ENCODE peak calls at places on chromosome 6, in nine cellular contexts. C is GM12892, X is A549, W is Peyer's patch, S is IMR-90, Q is GM12891, G is HCT116, A is stomach, I is NB4. L is an unnamed sample.

GRCh38 chr6:23533311-23533710 is 592.7 kb upstream of the NRSN1 start:
- DNase-seq in C (no peak), X (no peak), W (no peak), S (no peak), Q (no peak), G (no peak), A (no peak), I (no peak), L (no peak)

GRCh38 chr6:117616971-117617765 is 14.9 kb upstream of the GOPC start:
- DNase-seq in C (no peak), X (no peak), W (no peak), S (no peak), Q (no peak), G (no peak), A (no peak), I (no peak), L (no peak)

GRCh38 chr6:165574220-165574619 is 88.8 kb downstream of the PDE10A start:
- DNase-seq in C (no peak), X (no peak), W (no peak), S (no peak), Q (no peak), G (no peak), A (no peak), I (no peak), L (no peak)

GRCh38 chr6:79224005-79224404 is 10.5 kb downstream of the HMGN3 start:
- DNase-seq in C (no peak), X (no peak), W (no peak), S (no peak), Q (no peak), G (no peak), A (no peak), I (no peak), L (no peak)

GRCh38 chr6:80523029-80523428 is 416.6 kb downstream of the BCKDHB start:
- DNase-seq in C (no peak), X (no peak), W (no peak), S (no peak), Q (no peak), G (no peak), A (no peak), I (no peak), L (no peak)

GRCh38 chr6:85362652-85363310 is 87.1 kb upstream of the NT5E start:
- DNase-seq in C (no peak), X (no peak), W (no peak), S (peak), Q (no peak), G (no peak), A (no peak), I (no peak), L (no peak)

GRCh38 chr6:56821005-56821432 is 133.9 kb upstream of the BEND6 start:
- DNase-seq in C (no peak), X (no peak), W (no peak), S (no peak), Q (no peak), G (no peak), A (no peak), I (no peak), L (no peak)

GRCh38 chr6:26553739-26554668 is 15.8 kb downstream of the HMGN4 start:
- DNase-seq in C (no peak), X (no peak), W (peak), S (peak), Q (no peak), G (peak), A (peak), I (peak), L (peak)

GRCh38 chr6:73739097-73739496 is 43.1 kb downstream of the CD109 start:
- DNase-seq in C (no peak), X (peak), W (no peak), S (peak), Q (no peak), G (peak), A (no peak), I (peak), L (no peak)

GRCh38 chr6:48825501-48826317 is 637.3 kb downstream of the MMUT start:
- DNase-seq in C (no peak), X (no peak), W (no peak), S (peak), Q (no peak), G (no peak), A (no peak), I (no peak), L (no peak)

GRCh38 chr6:148426317-148426977 is 83.8 kb downstream of the SASH1 start:
- DNase-seq in C (no peak), X (no peak), W (no peak), S (no peak), Q (no peak), G (no peak), A (no peak), I (no peak), L (no peak)

GRCh38 chr6:43986177-43986825 is 141.0 kb downstream of the MRPL14 start:
- DNase-seq in C (no peak), X (no peak), W (no peak), S (no peak), Q (no peak), G (no peak), A (no peak), I (no peak), L (peak)

GRCh38 chr6:77462359-77463307 is 658 bp downstream of the HTR1B start:
- DNase-seq in C (no peak), X (no peak), W (no peak), S (no peak), Q (no peak), G (no peak), A (peak), I (no peak), L (no peak)

GRCh38 chr6:112233864-112234263 is 20.5 kb downstream of the LAMA4 start:
- DNase-seq in C (no peak), X (no peak), W (no peak), S (peak), Q (no peak), G (no peak), A (no peak), I (no peak), L (no peak)

GRCh38 chr6:113560908-113561307 is 296.2 kb upstream of the MARCKS start:
- DNase-seq in C (no peak), X (no peak), W (no peak), S (peak), Q (no peak), G (peak), A (no peak), I (no peak), L (no peak)

GRCh38 chr6:113562248-113562647 is 294.9 kb upstream of the MARCKS start:
- DNase-seq in C (no peak), X (no peak), W (no peak), S (no peak), Q (no peak), G (no peak), A (no peak), I (no peak), L (no peak)

GRCh38 chr6:113560376-113560775 is 296.8 kb upstream of the MARCKS start:
- DNase-seq in C (no peak), X (no peak), W (no peak), S (no peak), Q (no peak), G (no peak), A (no peak), I (no peak), L (no peak)

GRCh38 chr6:113565306-113565705 is 291.8 kb upstream of the MARCKS start:
- DNase-seq in C (no peak), X (no peak), W (no peak), S (peak), Q (no peak), G (no peak), A (no peak), I (no peak), L (no peak)

GRCh38 chr6:113564401-113565161 is 292.6 kb upstream of the MARCKS start:
- DNase-seq in C (no peak), X (no peak), W (peak), S (peak), Q (no peak), G (no peak), A (peak), I (peak), L (peak)
- TF ChIP-seq POLR2A in C (no peak), X (no peak), W (no peak), S (no peak), Q (no peak), G (no peak), A (no peak), I (no peak), L (no peak)

DNA sequence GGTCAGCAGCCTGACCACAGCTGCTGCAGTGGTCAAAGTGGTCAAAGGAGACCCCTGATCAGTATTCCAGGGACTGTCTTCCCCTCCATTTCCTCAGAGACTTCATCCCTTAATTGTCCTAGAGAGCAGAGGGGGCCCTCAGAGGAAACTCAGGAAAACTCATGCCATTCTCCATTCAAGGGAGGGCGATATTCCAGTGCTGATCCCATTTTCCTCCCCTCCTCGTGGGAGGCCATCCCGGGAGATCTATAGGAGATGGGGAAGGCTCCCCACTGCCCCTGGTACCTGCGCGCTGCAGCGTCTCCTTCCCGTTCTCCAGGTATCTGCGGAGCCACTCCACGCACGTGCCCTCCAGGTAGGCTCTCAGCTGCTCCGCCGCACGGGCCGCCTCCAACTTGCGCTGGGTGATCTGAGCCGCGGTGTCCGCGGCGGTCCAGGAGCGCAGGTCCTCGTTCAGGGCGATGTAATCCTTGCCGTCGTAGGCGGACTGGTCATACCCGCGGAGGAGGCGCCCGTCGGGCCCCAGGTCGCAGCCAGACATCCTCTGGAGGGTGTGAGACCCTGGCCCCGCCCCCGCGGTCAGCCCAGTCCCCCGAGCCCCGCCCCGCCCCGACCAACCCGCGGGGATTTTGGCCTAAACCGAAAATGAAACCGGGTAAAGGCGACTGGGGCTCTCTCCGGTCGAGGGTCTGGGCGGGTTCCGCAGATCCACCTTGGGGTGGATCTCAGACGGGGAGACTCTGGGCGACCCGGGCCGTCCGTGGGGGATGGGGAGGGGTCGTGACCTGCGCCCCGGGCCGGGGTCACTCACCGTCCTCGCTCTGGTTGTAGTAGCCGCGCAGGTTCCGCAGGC is 878 bp downstream of the HLA-C start:
- DNase-seq in C (peak), X (no peak), W (peak), S (peak), Q (peak), G (no peak), A (peak), I (peak), L (peak)
- TF ChIP-seq POLR2A in C (peak), X (no peak), W (no peak), S (no peak), Q (no peak), G (no peak), A (no peak), I (no peak), L (no peak)

DNA sequence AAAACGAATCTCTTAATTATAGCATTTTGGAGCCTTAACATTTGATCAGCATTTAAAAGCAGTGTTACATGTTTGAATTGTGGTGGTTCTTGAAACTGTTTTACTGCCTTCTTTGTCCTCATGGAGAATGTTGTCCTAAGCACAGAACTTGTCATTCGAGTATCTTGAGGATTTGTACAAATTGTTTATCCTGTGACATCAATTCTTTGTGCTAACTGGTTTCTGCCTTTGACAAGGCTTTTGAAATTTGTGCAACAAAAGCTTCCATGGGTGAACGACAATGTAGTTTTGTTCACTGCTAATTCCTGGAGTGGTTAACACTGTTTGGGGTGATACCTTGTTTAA is 130.8 kb downstream of the SCAF8 start:
- DNase-seq in C (no peak), X (no peak), W (no peak), S (no peak), Q (no peak), G (no peak), A (no peak), I (no peak), L (no peak)
- TF ChIP-seq POLR2A in C (no peak), X (no peak), W (no peak), S (no peak), Q (no peak), G (no peak), A (no peak), I (no peak), L (no peak)

DNA sequence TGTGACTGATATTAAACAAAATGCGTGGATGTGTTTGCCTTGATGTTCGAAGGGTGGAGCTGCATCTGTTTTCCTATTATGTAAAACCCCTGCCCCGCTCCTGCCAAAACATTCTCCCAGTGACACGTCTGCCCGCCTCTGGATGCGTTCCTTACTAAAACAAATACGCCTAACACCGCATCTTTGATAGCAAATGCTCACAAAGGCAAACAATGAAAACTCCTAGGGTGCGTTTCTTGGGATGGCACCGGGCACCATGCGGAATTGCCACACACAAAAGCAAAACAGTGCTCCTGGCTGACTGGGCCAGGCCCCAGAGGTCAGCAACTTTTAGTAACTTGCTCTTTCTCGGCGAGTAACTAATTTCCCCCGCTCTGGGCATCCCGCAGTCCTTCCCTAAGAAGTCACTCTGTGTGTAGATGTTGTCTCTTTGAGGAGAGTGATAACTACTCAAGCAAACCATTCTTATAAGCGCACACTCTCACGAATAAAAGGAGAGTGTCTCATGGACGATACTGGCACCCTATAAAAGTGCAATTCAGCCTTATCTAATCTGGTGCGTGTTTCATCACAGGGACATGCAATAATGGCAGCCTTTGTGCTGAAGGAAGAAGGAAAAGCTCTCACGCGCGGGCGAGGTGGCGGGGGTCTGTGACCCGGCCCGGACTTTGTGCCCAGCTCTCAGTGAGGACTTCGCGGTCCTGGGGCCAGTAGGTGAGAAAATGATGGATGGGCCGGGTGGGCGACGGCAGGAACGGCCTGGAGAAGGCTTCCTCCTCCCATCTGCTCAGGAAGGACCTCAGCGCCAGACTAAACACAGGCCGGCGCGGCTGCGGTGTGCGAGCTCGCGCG is 8.7 kb upstream of the FOXC1 start:
- DNase-seq in C (no peak), X (no peak), W (peak), S (no peak), Q (no peak), G (no peak), A (no peak), I (no peak), L (no peak)
- TF ChIP-seq POLR2A in C (no peak), X (no peak), W (no peak), S (no peak), Q (no peak), G (no peak), A (no peak), I (no peak), L (no peak)

GRCh38 chr6:109686566-109686965 is 4.4 kb downstream of the AK9 start:
- DNase-seq in C (no peak), X (no peak), W (no peak), S (peak), Q (no peak), G (no peak), A (no peak), I (no peak), L (no peak)

GRCh38 chr6:109690373-109690739 is 646 bp downstream of the AK9 start:
- DNase-seq in C (peak), X (peak), W (peak), S (no peak), Q (peak), G (no peak), A (peak), I (peak), L (peak)

GRCh38 chr6:109687271-109687721 is 3.7 kb downstream of the AK9 start:
- DNase-seq in C (no peak), X (no peak), W (no peak), S (peak), Q (no peak), G (no peak), A (no peak), I (peak), L (no peak)

GRCh38 chr6:109693128-109693527 is 2.0 kb downstream of the FIG4 start:
- DNase-seq in C (no peak), X (no peak), W (no peak), S (no peak), Q (no peak), G (no peak), A (no peak), I (peak), L (no peak)

GRCh38 chr6:109690740-109691687 is at the start of the genes AK9 and FIG4:
- DNase-seq in C (peak), X (peak), W (peak), S (peak), Q (peak), G (peak), A (peak), I (peak), L (peak)
- TF ChIP-seq POLR2A in C (peak), X (peak), W (peak), S (peak), Q (peak), G (peak), A (no peak), I (peak), L (peak)

GRCh38 chr6:29887819-29888581 is 54.3 kb upstream of the HLA-A start:
- DNase-seq in C (peak), X (no peak), W (peak), S (peak), Q (peak), G (peak), A (peak), I (peak), L (peak)
- TF ChIP-seq POLR2A in C (peak), X (no peak), W (no peak), S (no peak), Q (no peak), G (peak), A (no peak), I (no peak), L (peak)

GRCh38 chr6:135853227-135853626 is 1.7 kb downstream of the PDE7B start:
- DNase-seq in C (no peak), X (no peak), W (no peak), S (peak), Q (no peak), G (no peak), A (no peak), I (no peak), L (no peak)

GRCh38 chr6:135850882-135851281 is 619 bp upstream of the PDE7B start:
- DNase-seq in C (no peak), X (peak), W (no peak), S (no peak), Q (no peak), G (no peak), A (no peak), I (no peak), L (no peak)

GRCh38 chr6:135852775-135853174 is 1.3 kb downstream of the PDE7B start:
- DNase-seq in C (no peak), X (no peak), W (no peak), S (peak), Q (no peak), G (no peak), A (no peak), I (no peak), L (no peak)

GRCh38 chr6:135853986-135854385 is 2.5 kb downstream of the PDE7B start:
- DNase-seq in C (no peak), X (no peak), W (no peak), S (no peak), Q (no peak), G (no peak), A (no peak), I (no peak), L (no peak)

GRCh38 chr6:135851442-135852271 is at the start of gene PDE7B:
- DNase-seq in C (no peak), X (peak), W (peak), S (peak), Q (peak), G (no peak), A (peak), I (peak), L (peak)
- TF ChIP-seq POLR2A in C (no peak), X (peak), W (peak), S (peak), Q (no peak), G (no peak), A (no peak), I (no peak), L (peak)

GRCh38 chr6:34423254-34423653 is 2.6 kb downstream of the RPS10 start:
- DNase-seq in C (no peak), X (no peak), W (no peak), S (peak), Q (no peak), G (no peak), A (no peak), I (no peak), L (no peak)
- TF ChIP-seq POLR2A in C (no peak), X (no peak), W (no peak), S (no peak), Q (no peak), G (no peak), A (no peak), I (no peak), L (no peak)

GRCh38 chr6:27894839-27895762 is 17.1 kb downstream of the OR2B2 start:
- DNase-seq in C (no peak), X (peak), W (peak), S (peak), Q (no peak), G (peak), A (peak), I (peak), L (no peak)
- TF ChIP-seq POLR2A in C (peak), X (no peak), W (no peak), S (no peak), Q (no peak), G (peak), A (no peak), I (peak), L (peak)

L was measured in right lobe of liver.